ENCODE peak calls at places on chromosomes 16 and 17, in ten cellular contexts. P is substantia nigra; Q is kidney; E is T-helper 1 cell; B is stimulated activated naive CD8-positive, alpha-beta T cell treated with anti-CD3 and anti-CD28 coated beads, Interleukin-15, amount 100 ng/mL, for 72 hours; R is hepatocyte; W is stimulated activated effector memory CD8-positive, alpha-beta T cell treated with anti-CD3 and anti-CD28 coated beads, Interleukin-12 subunit alpha, Interleukin-12 subunit beta, amount 100 ng/mL, for 72 hours; K is LoVo; V is amygdala; F is NCI-H524 treated with DMSO at 0.1 percent for 48 hours. X is an unnamed sample.

GRCh38 chr16:22194707-22195444 is 11.2 kb upstream of the EEF2K start:
- DNase-seq in E (no peak), P (no peak), Q (no peak), B (peak), W (no peak), K (no peak), F (no peak), R (no peak), V (no peak), X (no peak)

GRCh38 chr17:81703747-81704654 is 834 bp downstream of the MRPL12 start:
- DNase-seq in P (no peak), K (no peak), R (no peak), F (no peak), B (peak), W (no peak), Q (peak), E (no peak), V (no peak), X (no peak)

GRCh38 chr17:76266244-76266938 is 1.2 kb downstream of the UBALD2 start:
- DNase-seq in E (no peak), P (no peak), K (no peak), W (no peak), B (peak), V (no peak), F (no peak), R (peak), Q (no peak), X (no peak)

GRCh38 chr17:43864161-43864706 is 17.3 kb downstream of the CD300LG start:
- DNase-seq in E (no peak), B (no peak), F (no peak), P (no peak), Q (peak), R (no peak), V (no peak), K (no peak), W (no peak), X (no peak)

GRCh38 chr16:65068151-65068740 is 53.6 kb downstream of the CDH11 start:
- DNase-seq in F (no peak), K (no peak), P (no peak), R (no peak), W (no peak), B (no peak), V (no peak), E (no peak), Q (no peak), X (no peak)

GRCh38 chr17:19646788-19647696 is 1.5 kb upstream of the ALDH3A2 start:
- DNase-seq in K (peak), P (no peak), V (no peak), Q (no peak), R (no peak), B (no peak), W (no peak), F (no peak), E (no peak), X (peak)

GRCh38 chr16:48580925-48581500 is 29.0 kb downstream of the N4BP1 start:
- DNase-seq in P (no peak), Q (no peak), W (no peak), K (no peak), V (no peak), R (no peak), E (no peak), B (no peak), F (no peak), X (no peak)

GRCh38 chr17:56440391-56440790 is 153.1 kb upstream of the NOG start:
- DNase-seq in Q (no peak), W (no peak), F (no peak), P (no peak), K (no peak), V (no peak), R (no peak), B (no peak), E (no peak), X (peak)

GRCh38 chr16:65024649-65025243 is 97.1 kb downstream of the CDH11 start:
- DNase-seq in P (no peak), R (peak), K (no peak), Q (no peak), F (no peak), V (no peak), E (no peak), B (no peak), W (no peak), X (no peak)

GRCh38 chr17:79925242-79925957 is 86.2 kb upstream of the CBX4 start:
- DNase-seq in W (no peak), V (no peak), B (no peak), Q (peak), E (no peak), P (peak), K (peak), F (no peak), R (no peak), X (peak)

GRCh38 chr17:58344791-58345157 is 7.2 kb downstream of the SUPT4H1 start:
- DNase-seq in P (no peak), V (no peak), E (peak), R (no peak), B (peak), Q (no peak), W (no peak), K (no peak), F (no peak), X (no peak)

GRCh38 chr17:60506312-60506711 is 19.7 kb downstream of the APPBP2 start:
- DNase-seq in W (no peak), E (no peak), P (no peak), R (peak), V (no peak), B (no peak), K (no peak), Q (no peak), F (no peak), X (no peak)

GRCh38 chr16:53429221-53429943 is 4.9 kb upstream of the RBL2 start:
- DNase-seq in K (peak), Q (no peak), V (no peak), B (no peak), W (no peak), E (no peak), P (no peak), F (no peak), R (peak), X (peak)

GRCh38 chr16:84832488-84833141 is 12.8 kb downstream of the CRISPLD2 start:
- DNase-seq in P (no peak), K (no peak), V (no peak), R (peak), Q (peak), E (no peak), W (no peak), B (no peak), F (no peak), X (peak)

GRCh38 chr16:89409161-89409711 is 81.1 kb downstream of the ANKRD11 start:
- DNase-seq in F (no peak), E (peak), R (peak), K (no peak), V (no peak), Q (peak), B (peak), W (peak), P (no peak), X (no peak)

GRCh38 chr17:77349976-77350830 is 209.4 kb downstream of the SEC14L1 start:
- DNase-seq in P (no peak), E (no peak), F (no peak), K (no peak), B (no peak), R (peak), W (no peak), V (no peak), Q (no peak), X (no peak)

GRCh38 chr16:17404903-17405691 is 65.7 kb downstream of the XYLT1 start:
- DNase-seq in W (no peak), R (no peak), F (no peak), E (no peak), Q (no peak), K (no peak), P (peak), V (peak), B (no peak), X (no peak)

GRCh38 chr16:3983081-3983520 is 102.6 kb upstream of the CREBBP start:
- DNase-seq in Q (no peak), P (peak), K (no peak), V (no peak), R (peak), W (peak), E (peak), B (peak), F (peak), X (no peak)

GRCh38 chr16:85546585-85547447 is 66.3 kb upstream of the GSE1 start:
- DNase-seq in V (no peak), K (no peak), W (no peak), P (no peak), E (no peak), F (no peak), R (no peak), Q (no peak), B (no peak), X (no peak)

GRCh38 chr16:51150894-51151320 is at the start of gene SALL1:
- DNase-seq in Q (no peak), K (no peak), W (no peak), B (no peak), V (peak), R (no peak), P (no peak), E (no peak), F (no peak), X (no peak)

GRCh38 chr16:81005644-81006471 is 827 bp downstream of the CMC2 start:
- DNase-seq in R (peak), W (no peak), Q (no peak), P (no peak), V (no peak), E (no peak), B (no peak), K (peak), F (no peak), X (no peak)

GRCh38 chr17:40182606-40183005 is 5.3 kb downstream of the RAPGEFL1 start:
- DNase-seq in F (no peak), R (no peak), V (no peak), B (no peak), K (no peak), Q (no peak), E (no peak), W (no peak), P (no peak), X (no peak)

X was measured in HS-27A.